ENCODE peak calls at places on chromosomes 3 and 15, in five cellular contexts. One of them, this sample, is unnamed. For H3K36me3 and H3K27me3, the result is how much of the 10 kb centered on the place peaks cover.

GRCh38 chr3:25820372-25820771 is 30.5 kb downstream of the OXSM start:
- DNase-seq in GM23248: peak
- DNase-seq in adipocyte: peak
- DNase-seq in GM06990: no peak
- DNase-seq in A673: peak
- DNase-seq in this sample: peak

GRCh38 chr3:111676177-111677021 is 81.3 kb upstream of the ZBED2 start:
- DNase-seq in GM23248: peak
- DNase-seq in adipocyte: no peak
- DNase-seq in GM06990: no peak
- DNase-seq in A673: no peak
- DNase-seq in this sample: no peak

GRCh38 chr3:41188291-41188690 is 11.0 kb upstream of the CTNNB1 start:
- DNase-seq in GM23248: no peak
- DNase-seq in adipocyte: no peak
- DNase-seq in GM06990: no peak
- DNase-seq in A673: no peak
- DNase-seq in this sample: no peak

GRCh38 chr3:172096881-172097420 is 57.6 kb downstream of the FNDC3B start:
- DNase-seq in GM23248: peak
- DNase-seq in adipocyte: peak
- DNase-seq in GM06990: no peak
- DNase-seq in A673: peak
- DNase-seq in this sample: no peak

GRCh38 chr15:75149911-75150709 is 51.6 kb upstream of the C15orf39 start:
- DNase-seq in GM23248: peak
- DNase-seq in adipocyte: peak
- DNase-seq in GM06990: no peak
- DNase-seq in A673: no peak
- DNase-seq in this sample: no peak

GRCh38 chr3:23740517-23741402 is 65.0 kb upstream of the UBE2E1 start:
- DNase-seq in GM23248: peak
- DNase-seq in adipocyte: peak
- DNase-seq in GM06990: peak
- DNase-seq in A673: no peak
- DNase-seq in this sample: peak

GRCh38 chr3:8621872-8622271 is 22.7 kb downstream of the SSUH2 start:
- DNase-seq in GM23248: peak
- DNase-seq in adipocyte: peak
- DNase-seq in GM06990: no peak
- DNase-seq in A673: no peak
- DNase-seq in this sample: no peak

GRCh38 chr15:101225658-101226057 is 26.2 kb downstream of the CHSY1 start:
- DNase-seq in GM23248: no peak
- DNase-seq in adipocyte: no peak
- DNase-seq in GM06990: no peak
- DNase-seq in A673: no peak
- DNase-seq in this sample: no peak

GRCh38 chr3:100264242-100264641 is 3.5 kb downstream of the TBC1D23 start:
- DNase-seq in GM23248: peak
- DNase-seq in adipocyte: peak
- DNase-seq in GM06990: no peak
- DNase-seq in A673: no peak
- DNase-seq in this sample: no peak

GRCh38 chr3:134387293-134387692 is 13.0 kb upstream of the AMOTL2 start:
- DNase-seq in GM23248: no peak
- DNase-seq in adipocyte: no peak
- DNase-seq in GM06990: no peak
- DNase-seq in A673: no peak
- DNase-seq in this sample: no peak

GRCh38 chr3:28677581-28677980 is 329.0 kb upstream of the AZI2 start:
- DNase-seq in GM23248: no peak
- DNase-seq in adipocyte: no peak
- DNase-seq in GM06990: no peak
- DNase-seq in A673: no peak
- DNase-seq in this sample: no peak

GRCh38 chr3:28678083-28678482 is 329.5 kb upstream of the AZI2 start:
- DNase-seq in GM23248: peak
- DNase-seq in adipocyte: no peak
- DNase-seq in GM06990: no peak
- DNase-seq in A673: no peak
- DNase-seq in this sample: no peak

GRCh38 chr3:28674212-28674611 is 325.6 kb upstream of the AZI2 start:
- DNase-seq in GM23248: no peak
- DNase-seq in adipocyte: no peak
- DNase-seq in GM06990: no peak
- DNase-seq in A673: no peak
- DNase-seq in this sample: no peak

GRCh38 chr3:28682126-28682525 is 333.5 kb upstream of the AZI2 start:
- DNase-seq in GM23248: peak
- DNase-seq in adipocyte: peak
- DNase-seq in GM06990: no peak
- DNase-seq in A673: no peak
- DNase-seq in this sample: no peak

DNA sequence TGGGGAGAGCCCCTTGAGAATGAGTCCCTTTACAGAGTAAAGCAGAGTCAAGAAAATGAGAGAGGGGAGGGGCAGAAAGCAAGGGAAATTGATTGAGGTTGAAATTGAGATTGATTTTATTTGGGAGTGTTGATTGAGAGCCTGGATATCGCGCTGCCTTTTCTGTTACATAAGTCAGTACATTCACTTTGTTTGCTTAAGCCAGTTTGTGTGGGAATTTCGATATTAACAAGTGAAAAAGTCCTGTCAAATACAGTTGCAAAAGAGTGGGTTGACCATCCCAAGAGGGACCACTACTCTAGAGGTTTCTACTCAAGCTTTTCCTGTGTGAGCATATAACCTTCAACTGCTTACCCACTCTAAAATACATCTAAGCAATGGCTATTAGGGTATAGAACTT is 331.4 kb upstream of the AZI2 start:
- DNase-seq in GM23248: no peak
- DNase-seq in adipocyte: no peak
- DNase-seq in GM06990: no peak
- DNase-seq in A673: no peak
- DNase-seq in this sample: no peak
- H3K4me3 ChIP-seq in GM23248: no peak
- H3K4me3 ChIP-seq in adipocyte: no peak
- H3K4me3 ChIP-seq in GM06990: no peak
- H3K4me3 ChIP-seq in A673: no peak
- H3K4me3 ChIP-seq in this sample: no peak

GRCh38 chr3:42639192-42639591 is 14.3 kb upstream of the ZBTB47 start:
- DNase-seq in GM23248: no peak
- DNase-seq in adipocyte: no peak
- DNase-seq in GM06990: no peak
- DNase-seq in A673: no peak
- DNase-seq in this sample: no peak
- H3K36me3 ChIP-seq in GM23248: half or more
- H3K36me3 ChIP-seq in adipocyte: half or more
- H3K36me3 ChIP-seq in GM06990: under half
- H3K36me3 ChIP-seq in A673: half or more
- H3K36me3 ChIP-seq in this sample: under half

GRCh38 chr3:152176241-152176640 is 92.5 kb upstream of the MBNL1 start:
- DNase-seq in GM23248: peak
- DNase-seq in adipocyte: peak
- DNase-seq in GM06990: no peak
- DNase-seq in A673: no peak
- DNase-seq in this sample: no peak
- H3K27me3 ChIP-seq in GM23248: under half
- H3K27me3 ChIP-seq in adipocyte: under half
- H3K27me3 ChIP-seq in GM06990: under half
- H3K27me3 ChIP-seq in A673: under half
- H3K27me3 ChIP-seq in this sample: under half

GRCh38 chr3:147618636-147619035 is 209.5 kb downstream of the ZIC1 start:
- DNase-seq in GM23248: no peak
- DNase-seq in adipocyte: no peak
- DNase-seq in GM06990: no peak
- DNase-seq in A673: no peak
- DNase-seq in this sample: no peak
- H3K4me3 ChIP-seq in GM23248: no peak
- H3K4me3 ChIP-seq in adipocyte: no peak
- H3K4me3 ChIP-seq in GM06990: no peak
- H3K4me3 ChIP-seq in A673: no peak
- H3K4me3 ChIP-seq in this sample: no peak

GRCh38 chr3:196063456-196063855 is 18.4 kb downstream of the TFRC start:
- DNase-seq in GM23248: peak
- DNase-seq in adipocyte: peak
- DNase-seq in GM06990: no peak
- DNase-seq in A673: no peak
- DNase-seq in this sample: no peak
- H3K36me3 ChIP-seq in GM23248: half or more
- H3K36me3 ChIP-seq in adipocyte: half or more
- H3K36me3 ChIP-seq in GM06990: under half
- H3K36me3 ChIP-seq in A673: half or more
- H3K36me3 ChIP-seq in this sample: under half

GRCh38 chr15:51266548-51266947 is 71.8 kb downstream of the CYP19A1 start:
- DNase-seq in GM23248: peak
- DNase-seq in adipocyte: peak
- DNase-seq in GM06990: no peak
- DNase-seq in A673: no peak
- DNase-seq in this sample: no peak
- H3K27me3 ChIP-seq in GM23248: under half
- H3K27me3 ChIP-seq in adipocyte: under half
- H3K27me3 ChIP-seq in GM06990: under half
- H3K27me3 ChIP-seq in A673: half or more
- H3K27me3 ChIP-seq in this sample: under half

GRCh38 chr15:47682661-47683060 is 34.6 kb upstream of the SEMA6D start:
- DNase-seq in GM23248: no peak
- DNase-seq in adipocyte: no peak
- DNase-seq in GM06990: no peak
- DNase-seq in A673: no peak
- DNase-seq in this sample: no peak
- H3K4me3 ChIP-seq in GM23248: no peak
- H3K4me3 ChIP-seq in adipocyte: no peak
- H3K4me3 ChIP-seq in GM06990: no peak
- H3K4me3 ChIP-seq in A673: no peak
- H3K4me3 ChIP-seq in this sample: no peak

GRCh38 chr3:128800241-128801187 is 74.5 kb downstream of the RAB7A start:
- DNase-seq in GM23248: no peak
- DNase-seq in adipocyte: no peak
- DNase-seq in GM06990: no peak
- DNase-seq in A673: no peak
- DNase-seq in this sample: no peak

GRCh38 chr3:128799650-128800049 is 73.7 kb downstream of the RAB7A start:
- DNase-seq in GM23248: no peak
- DNase-seq in adipocyte: no peak
- DNase-seq in GM06990: no peak
- DNase-seq in A673: no peak
- DNase-seq in this sample: no peak

GRCh38 chr3:128804017-128804816 is 75.2 kb upstream of the ACAD9 start:
- DNase-seq in GM23248: peak
- DNase-seq in adipocyte: peak
- DNase-seq in GM06990: peak
- DNase-seq in A673: peak
- DNase-seq in this sample: peak

GRCh38 chr3:128803307-128803706 is 76.1 kb upstream of the ACAD9 start:
- DNase-seq in GM23248: no peak
- DNase-seq in adipocyte: no peak
- DNase-seq in GM06990: no peak
- DNase-seq in A673: no peak
- DNase-seq in this sample: no peak

GRCh38 chr3:128801779-128802369 is 75.9 kb downstream of the RAB7A start:
- DNase-seq in GM23248: no peak
- DNase-seq in adipocyte: no peak
- DNase-seq in GM06990: no peak
- DNase-seq in A673: no peak
- DNase-seq in this sample: no peak
- H3K36me3 ChIP-seq in GM23248: under half
- H3K36me3 ChIP-seq in adipocyte: half or more
- H3K36me3 ChIP-seq in GM06990: under half
- H3K36me3 ChIP-seq in A673: under half
- H3K36me3 ChIP-seq in this sample: under half

GRCh38 chr3:49867871-49868321 is 1.8 kb downstream of the CAMKV start:
- DNase-seq in GM23248: peak
- DNase-seq in adipocyte: peak
- DNase-seq in GM06990: no peak
- DNase-seq in A673: peak
- DNase-seq in this sample: peak
- H3K27me3 ChIP-seq in GM23248: under half
- H3K27me3 ChIP-seq in adipocyte: half or more
- H3K27me3 ChIP-seq in GM06990: under half
- H3K27me3 ChIP-seq in A673: under half
- H3K27me3 ChIP-seq in this sample: under half

GRCh38 chr3:61637088-61638051 is 76.0 kb downstream of the PTPRG start:
- DNase-seq in GM23248: peak
- DNase-seq in adipocyte: peak
- DNase-seq in GM06990: peak
- DNase-seq in A673: peak
- DNase-seq in this sample: no peak
- H3K4me3 ChIP-seq in GM23248: peak
- H3K4me3 ChIP-seq in adipocyte: peak
- H3K4me3 ChIP-seq in GM06990: no peak
- H3K4me3 ChIP-seq in A673: no peak
- H3K4me3 ChIP-seq in this sample: no peak

This sample was measured in H7.